ENCODE peak calls at places on chromosomes 13 and 19, in seven cellular contexts. Z is effector memory CD4-positive, alpha-beta T cell; T is T-cell; E is A172; W is AG09309; S is NCI-H2029 treated with DMSO at 0.1 percent for 48 hours; P is SW480. D is an unnamed sample.
A peak's percentile ranks its signal among the peaks of the same experiment; 100 is the strongest.

GRCh38 chr13:35957174-35957867 is 173.9 kb downstream of the DCLK1 start:
- DNase-seq in Z (no peak), T (no peak), E (no peak), W (peak; percentile 60), S (no peak), P (no peak), D (no peak)

GRCh38 chr13:40061466-40062450 is 406.3 kb downstream of the COG6 start:
- DNase-seq in Z (no peak), T (no peak), E (no peak), W (peak; percentile 37), S (no peak), P (no peak), D (no peak)

GRCh38 chr13:111897846-111898215 is 169.1 kb upstream of the SOX1 start:
- DNase-seq in Z (no peak), T (no peak), E (no peak), W (no peak), S (no peak), P (no peak), D (no peak)

GRCh38 chr19:38227272-38228004 is 3.4 kb upstream of the DPF1 start:
- DNase-seq in Z (no peak), T (no peak), E (no peak), W (no peak), S (no peak), P (no peak), D (no peak)

GRCh38 chr19:46137915-46138473 is 10.0 kb upstream of the IGFL2 start:
- DNase-seq in Z (no peak), T (no peak), E (no peak), W (no peak), S (no peak), P (no peak), D (no peak)

GRCh38 chr13:75258159-75258782 is 223.7 kb downstream of the TBC1D4 start:
- DNase-seq in Z (no peak), T (no peak), E (peak; percentile 53), W (no peak), S (no peak), P (peak; percentile 59), D (no peak)

GRCh38 chr19:18170714-18171255 is 2.8 kb upstream of the IFI30 start:
- DNase-seq in Z (no peak), T (no peak), E (no peak), W (no peak), S (no peak), P (no peak), D (no peak)

GRCh38 chr13:112092453-112092852 is 25.5 kb downstream of the SOX1 start:
- DNase-seq in Z (no peak), T (no peak), E (no peak), W (no peak), S (no peak), P (no peak), D (no peak)

GRCh38 chr13:75049936-75050335 is 432.0 kb downstream of the TBC1D4 start:
- DNase-seq in Z (no peak), T (no peak), E (peak; percentile 5), W (no peak), S (no peak), P (no peak), D (no peak)

GRCh38 chr19:27974082-27974513 is 1238.9 kb downstream of the UQCRFS1 start:
- DNase-seq in Z (no peak), T (no peak), E (peak; percentile 26), W (no peak), S (no peak), P (peak; percentile 59), D (no peak)

GRCh38 chr19:2089001-2089711 is 7.0 kb downstream of the MOB3A start:
- DNase-seq in Z (no peak), T (no peak), E (peak; percentile 71), W (no peak), S (no peak), P (no peak), D (no peak)

GRCh38 chr19:11423804-11424318 is 4.7 kb upstream of the RGL3 start:
- DNase-seq in Z (no peak), T (no peak), E (no peak), W (no peak), S (no peak), P (no peak), D (no peak)

GRCh38 chr19:9673912-9674668 is 810 bp downstream of the ZNF562 start:
- DNase-seq in Z (no peak), T (peak; percentile 2), E (peak; percentile 49), W (no peak), S (no peak), P (peak; percentile 22), D (no peak)

GRCh38 chr13:71786815-71787214 is 80.2 kb downstream of the DACH1 start:
- DNase-seq in Z (no peak), T (no peak), E (no peak), W (no peak), S (no peak), P (no peak), D (no peak)

GRCh38 chr13:25602206-25602605 is 230.4 kb downstream of the ATP8A2 start:
- DNase-seq in Z (no peak), T (no peak), E (no peak), W (no peak), S (no peak), P (no peak), D (no peak)